ENCODE peak calls at places on chromosomes 1 and 21, in six cellular contexts. One of them, this sample, is unnamed.

GRCh38 chr1:108817016-108817415 is 39.9 kb downstream of the AKNAD1 start:
- DNase-seq in T-helper 2 cell: no peak
- DNase-seq in activated CD4-positive, CD25-positive, alpha-beta regulatory T cell treated with anti-CD3 and anti-CD28 coated beads, Interleukin-2, amount 50 U/mL, for 72 hours: no peak
- DNase-seq in stimulated activated CD4-positive, alpha-beta T cell treated with anti-CD3 and anti-CD28 coated beads, Interleukin-15, amount 100 ng/mL, for 1 hour: no peak
- DNase-seq in activated naive CD4-positive, alpha-beta T cell: no peak
- DNase-seq in hepatocyte: no peak
- DNase-seq in this sample: no peak

GRCh38 chr1:155983191-155984023 is 5.1 kb upstream of the ARHGEF2 start:
- DNase-seq in stimulated activated CD4-positive, alpha-beta T cell treated with anti-CD3 and anti-CD28 coated beads, Interleukin-15, amount 100 ng/mL, for 1 hour: no peak
- DNase-seq in T-helper 2 cell: no peak
- DNase-seq in activated naive CD4-positive, alpha-beta T cell: no peak
- DNase-seq in hepatocyte: peak
- DNase-seq in activated CD4-positive, CD25-positive, alpha-beta regulatory T cell treated with anti-CD3 and anti-CD28 coated beads, Interleukin-2, amount 50 U/mL, for 72 hours: no peak
- DNase-seq in this sample: peak

GRCh38 chr1:207619833-207620572 is 24.9 kb upstream of the CR1L start:
- DNase-seq in hepatocyte: peak
- DNase-seq in activated CD4-positive, CD25-positive, alpha-beta regulatory T cell treated with anti-CD3 and anti-CD28 coated beads, Interleukin-2, amount 50 U/mL, for 72 hours: no peak
- DNase-seq in activated naive CD4-positive, alpha-beta T cell: no peak
- DNase-seq in stimulated activated CD4-positive, alpha-beta T cell treated with anti-CD3 and anti-CD28 coated beads, Interleukin-15, amount 100 ng/mL, for 1 hour: no peak
- DNase-seq in T-helper 2 cell: no peak
- DNase-seq in this sample: no peak

GRCh38 chr1:181767001-181767708 is 283.8 kb downstream of the CACNA1E start:
- DNase-seq in T-helper 2 cell: no peak
- DNase-seq in hepatocyte: no peak
- DNase-seq in activated CD4-positive, CD25-positive, alpha-beta regulatory T cell treated with anti-CD3 and anti-CD28 coated beads, Interleukin-2, amount 50 U/mL, for 72 hours: no peak
- DNase-seq in activated naive CD4-positive, alpha-beta T cell: no peak
- DNase-seq in stimulated activated CD4-positive, alpha-beta T cell treated with anti-CD3 and anti-CD28 coated beads, Interleukin-15, amount 100 ng/mL, for 1 hour: no peak
- DNase-seq in this sample: no peak

GRCh38 chr21:45820171-45821091 is 161.1 kb upstream of the COL6A1 start:
- DNase-seq in stimulated activated CD4-positive, alpha-beta T cell treated with anti-CD3 and anti-CD28 coated beads, Interleukin-15, amount 100 ng/mL, for 1 hour: peak
- DNase-seq in activated naive CD4-positive, alpha-beta T cell: peak
- DNase-seq in hepatocyte: peak
- DNase-seq in T-helper 2 cell: peak
- DNase-seq in activated CD4-positive, CD25-positive, alpha-beta regulatory T cell treated with anti-CD3 and anti-CD28 coated beads, Interleukin-2, amount 50 U/mL, for 72 hours: peak
- DNase-seq in this sample: peak

GRCh38 chr1:215360786-215361185 is 206.3 kb upstream of the KCTD3 start:
- DNase-seq in activated CD4-positive, CD25-positive, alpha-beta regulatory T cell treated with anti-CD3 and anti-CD28 coated beads, Interleukin-2, amount 50 U/mL, for 72 hours: no peak
- DNase-seq in hepatocyte: no peak
- DNase-seq in stimulated activated CD4-positive, alpha-beta T cell treated with anti-CD3 and anti-CD28 coated beads, Interleukin-15, amount 100 ng/mL, for 1 hour: no peak
- DNase-seq in activated naive CD4-positive, alpha-beta T cell: no peak
- DNase-seq in T-helper 2 cell: no peak
- DNase-seq in this sample: no peak

GRCh38 chr1:184112176-184112948 is 60.8 kb downstream of the TSEN15 start:
- DNase-seq in stimulated activated CD4-positive, alpha-beta T cell treated with anti-CD3 and anti-CD28 coated beads, Interleukin-15, amount 100 ng/mL, for 1 hour: no peak
- DNase-seq in hepatocyte: no peak
- DNase-seq in activated naive CD4-positive, alpha-beta T cell: no peak
- DNase-seq in activated CD4-positive, CD25-positive, alpha-beta regulatory T cell treated with anti-CD3 and anti-CD28 coated beads, Interleukin-2, amount 50 U/mL, for 72 hours: no peak
- DNase-seq in T-helper 2 cell: no peak
- DNase-seq in this sample: no peak

GRCh38 chr1:178490967-178491366 is 5.8 kb downstream of the CLEC20A start:
- DNase-seq in T-helper 2 cell: no peak
- DNase-seq in stimulated activated CD4-positive, alpha-beta T cell treated with anti-CD3 and anti-CD28 coated beads, Interleukin-15, amount 100 ng/mL, for 1 hour: no peak
- DNase-seq in hepatocyte: no peak
- DNase-seq in activated CD4-positive, CD25-positive, alpha-beta regulatory T cell treated with anti-CD3 and anti-CD28 coated beads, Interleukin-2, amount 50 U/mL, for 72 hours: no peak
- DNase-seq in activated naive CD4-positive, alpha-beta T cell: no peak
- DNase-seq in this sample: no peak

GRCh38 chr1:21855257-21856096 is 43.4 kb downstream of the LDLRAD2 start:
- DNase-seq in T-helper 2 cell: no peak
- DNase-seq in stimulated activated CD4-positive, alpha-beta T cell treated with anti-CD3 and anti-CD28 coated beads, Interleukin-15, amount 100 ng/mL, for 1 hour: no peak
- DNase-seq in activated naive CD4-positive, alpha-beta T cell: no peak
- DNase-seq in hepatocyte: no peak
- DNase-seq in activated CD4-positive, CD25-positive, alpha-beta regulatory T cell treated with anti-CD3 and anti-CD28 coated beads, Interleukin-2, amount 50 U/mL, for 72 hours: no peak
- DNase-seq in this sample: no peak

GRCh38 chr1:199399996-199400714 is 627.4 kb upstream of the NR5A2 start:
- DNase-seq in stimulated activated CD4-positive, alpha-beta T cell treated with anti-CD3 and anti-CD28 coated beads, Interleukin-15, amount 100 ng/mL, for 1 hour: no peak
- DNase-seq in activated naive CD4-positive, alpha-beta T cell: no peak
- DNase-seq in hepatocyte: no peak
- DNase-seq in activated CD4-positive, CD25-positive, alpha-beta regulatory T cell treated with anti-CD3 and anti-CD28 coated beads, Interleukin-2, amount 50 U/mL, for 72 hours: no peak
- DNase-seq in T-helper 2 cell: no peak
- DNase-seq in this sample: no peak

GRCh38 chr1:218783916-218784315 is 389.8 kb upstream of the LYPLAL1 start:
- DNase-seq in activated CD4-positive, CD25-positive, alpha-beta regulatory T cell treated with anti-CD3 and anti-CD28 coated beads, Interleukin-2, amount 50 U/mL, for 72 hours: no peak
- DNase-seq in stimulated activated CD4-positive, alpha-beta T cell treated with anti-CD3 and anti-CD28 coated beads, Interleukin-15, amount 100 ng/mL, for 1 hour: no peak
- DNase-seq in T-helper 2 cell: no peak
- DNase-seq in activated naive CD4-positive, alpha-beta T cell: no peak
- DNase-seq in hepatocyte: no peak
- DNase-seq in this sample: no peak

GRCh38 chr1:156623946-156624813 is 5.0 kb downstream of the HAPLN2 start:
- DNase-seq in hepatocyte: peak
- DNase-seq in stimulated activated CD4-positive, alpha-beta T cell treated with anti-CD3 and anti-CD28 coated beads, Interleukin-15, amount 100 ng/mL, for 1 hour: no peak
- DNase-seq in T-helper 2 cell: no peak
- DNase-seq in activated CD4-positive, CD25-positive, alpha-beta regulatory T cell treated with anti-CD3 and anti-CD28 coated beads, Interleukin-2, amount 50 U/mL, for 72 hours: peak
- DNase-seq in activated naive CD4-positive, alpha-beta T cell: no peak
- DNase-seq in this sample: peak

GRCh38 chr1:168316142-168316541 is 35.5 kb downstream of the TBX19 start:
- DNase-seq in T-helper 2 cell: no peak
- DNase-seq in activated naive CD4-positive, alpha-beta T cell: no peak
- DNase-seq in hepatocyte: no peak
- DNase-seq in stimulated activated CD4-positive, alpha-beta T cell treated with anti-CD3 and anti-CD28 coated beads, Interleukin-15, amount 100 ng/mL, for 1 hour: no peak
- DNase-seq in activated CD4-positive, CD25-positive, alpha-beta regulatory T cell treated with anti-CD3 and anti-CD28 coated beads, Interleukin-2, amount 50 U/mL, for 72 hours: no peak
- DNase-seq in this sample: no peak

GRCh38 chr1:37944816-37945215 is 2.0 kb downstream of the INPP5B start:
- DNase-seq in activated CD4-positive, CD25-positive, alpha-beta regulatory T cell treated with anti-CD3 and anti-CD28 coated beads, Interleukin-2, amount 50 U/mL, for 72 hours: no peak
- DNase-seq in activated naive CD4-positive, alpha-beta T cell: no peak
- DNase-seq in stimulated activated CD4-positive, alpha-beta T cell treated with anti-CD3 and anti-CD28 coated beads, Interleukin-15, amount 100 ng/mL, for 1 hour: no peak
- DNase-seq in hepatocyte: no peak
- DNase-seq in T-helper 2 cell: no peak
- DNase-seq in this sample: no peak

GRCh38 chr1:230073371-230074035 is 6.5 kb downstream of the GALNT2 start:
- DNase-seq in T-helper 2 cell: no peak
- DNase-seq in stimulated activated CD4-positive, alpha-beta T cell treated with anti-CD3 and anti-CD28 coated beads, Interleukin-15, amount 100 ng/mL, for 1 hour: no peak
- DNase-seq in activated naive CD4-positive, alpha-beta T cell: no peak
- DNase-seq in activated CD4-positive, CD25-positive, alpha-beta regulatory T cell treated with anti-CD3 and anti-CD28 coated beads, Interleukin-2, amount 50 U/mL, for 72 hours: no peak
- DNase-seq in hepatocyte: no peak
- DNase-seq in this sample: peak

GRCh38 chr1:168606096-168606495 is 29.7 kb downstream of the XCL1 start:
- DNase-seq in T-helper 2 cell: no peak
- DNase-seq in stimulated activated CD4-positive, alpha-beta T cell treated with anti-CD3 and anti-CD28 coated beads, Interleukin-15, amount 100 ng/mL, for 1 hour: no peak
- DNase-seq in activated naive CD4-positive, alpha-beta T cell: no peak
- DNase-seq in hepatocyte: no peak
- DNase-seq in activated CD4-positive, CD25-positive, alpha-beta regulatory T cell treated with anti-CD3 and anti-CD28 coated beads, Interleukin-2, amount 50 U/mL, for 72 hours: no peak
- DNase-seq in this sample: no peak

GRCh38 chr1:77348561-77348960 is 66.7 kb downstream of the AK5 start:
- DNase-seq in stimulated activated CD4-positive, alpha-beta T cell treated with anti-CD3 and anti-CD28 coated beads, Interleukin-15, amount 100 ng/mL, for 1 hour: no peak
- DNase-seq in activated CD4-positive, CD25-positive, alpha-beta regulatory T cell treated with anti-CD3 and anti-CD28 coated beads, Interleukin-2, amount 50 U/mL, for 72 hours: no peak
- DNase-seq in activated naive CD4-positive, alpha-beta T cell: no peak
- DNase-seq in hepatocyte: no peak
- DNase-seq in T-helper 2 cell: no peak
- DNase-seq in this sample: no peak

GRCh38 chr1:12486401-12487005 is 131.5 kb downstream of the DHRS3 start:
- DNase-seq in activated CD4-positive, CD25-positive, alpha-beta regulatory T cell treated with anti-CD3 and anti-CD28 coated beads, Interleukin-2, amount 50 U/mL, for 72 hours: no peak
- DNase-seq in activated naive CD4-positive, alpha-beta T cell: no peak
- DNase-seq in T-helper 2 cell: no peak
- DNase-seq in hepatocyte: no peak
- DNase-seq in stimulated activated CD4-positive, alpha-beta T cell treated with anti-CD3 and anti-CD28 coated beads, Interleukin-15, amount 100 ng/mL, for 1 hour: no peak
- DNase-seq in this sample: no peak

GRCh38 chr1:207302618-207303408 is 18.7 kb upstream of the CD55 start:
- DNase-seq in activated naive CD4-positive, alpha-beta T cell: no peak
- DNase-seq in stimulated activated CD4-positive, alpha-beta T cell treated with anti-CD3 and anti-CD28 coated beads, Interleukin-15, amount 100 ng/mL, for 1 hour: no peak
- DNase-seq in hepatocyte: no peak
- DNase-seq in T-helper 2 cell: no peak
- DNase-seq in activated CD4-positive, CD25-positive, alpha-beta regulatory T cell treated with anti-CD3 and anti-CD28 coated beads, Interleukin-2, amount 50 U/mL, for 72 hours: no peak
- DNase-seq in this sample: no peak

GRCh38 chr1:56063461-56063860 is 515.9 kb downstream of the PLPP3 start:
- DNase-seq in hepatocyte: no peak
- DNase-seq in activated CD4-positive, CD25-positive, alpha-beta regulatory T cell treated with anti-CD3 and anti-CD28 coated beads, Interleukin-2, amount 50 U/mL, for 72 hours: no peak
- DNase-seq in stimulated activated CD4-positive, alpha-beta T cell treated with anti-CD3 and anti-CD28 coated beads, Interleukin-15, amount 100 ng/mL, for 1 hour: no peak
- DNase-seq in activated naive CD4-positive, alpha-beta T cell: no peak
- DNase-seq in T-helper 2 cell: no peak
- DNase-seq in this sample: no peak

GRCh38 chr1:20540281-20540680 is 12.1 kb upstream of the FAM43B start:
- DNase-seq in hepatocyte: no peak
- DNase-seq in activated CD4-positive, CD25-positive, alpha-beta regulatory T cell treated with anti-CD3 and anti-CD28 coated beads, Interleukin-2, amount 50 U/mL, for 72 hours: no peak
- DNase-seq in T-helper 2 cell: no peak
- DNase-seq in activated naive CD4-positive, alpha-beta T cell: no peak
- DNase-seq in stimulated activated CD4-positive, alpha-beta T cell treated with anti-CD3 and anti-CD28 coated beads, Interleukin-15, amount 100 ng/mL, for 1 hour: no peak
- DNase-seq in this sample: no peak

GRCh38 chr21:27060190-27060589 is 93.3 kb upstream of the ADAMTS5 start:
- DNase-seq in stimulated activated CD4-positive, alpha-beta T cell treated with anti-CD3 and anti-CD28 coated beads, Interleukin-15, amount 100 ng/mL, for 1 hour: no peak
- DNase-seq in activated CD4-positive, CD25-positive, alpha-beta regulatory T cell treated with anti-CD3 and anti-CD28 coated beads, Interleukin-2, amount 50 U/mL, for 72 hours: no peak
- DNase-seq in T-helper 2 cell: no peak
- DNase-seq in hepatocyte: no peak
- DNase-seq in activated naive CD4-positive, alpha-beta T cell: no peak
- DNase-seq in this sample: no peak

GRCh38 chr1:85397490-85398044 is 67.4 kb downstream of the DDAH1 start:
- DNase-seq in T-helper 2 cell: no peak
- DNase-seq in activated CD4-positive, CD25-positive, alpha-beta regulatory T cell treated with anti-CD3 and anti-CD28 coated beads, Interleukin-2, amount 50 U/mL, for 72 hours: no peak
- DNase-seq in stimulated activated CD4-positive, alpha-beta T cell treated with anti-CD3 and anti-CD28 coated beads, Interleukin-15, amount 100 ng/mL, for 1 hour: no peak
- DNase-seq in hepatocyte: no peak
- DNase-seq in activated naive CD4-positive, alpha-beta T cell: no peak
- DNase-seq in this sample: no peak

GRCh38 chr1:109201123-109201703 is 12.5 kb upstream of the SARS1 start:
- DNase-seq in activated CD4-positive, CD25-positive, alpha-beta regulatory T cell treated with anti-CD3 and anti-CD28 coated beads, Interleukin-2, amount 50 U/mL, for 72 hours: no peak
- DNase-seq in T-helper 2 cell: no peak
- DNase-seq in hepatocyte: peak
- DNase-seq in stimulated activated CD4-positive, alpha-beta T cell treated with anti-CD3 and anti-CD28 coated beads, Interleukin-15, amount 100 ng/mL, for 1 hour: no peak
- DNase-seq in activated naive CD4-positive, alpha-beta T cell: peak
- DNase-seq in this sample: peak

GRCh38 chr1:111605553-111605952 is 14.0 kb upstream of the RAP1A start:
- DNase-seq in activated naive CD4-positive, alpha-beta T cell: no peak
- DNase-seq in hepatocyte: no peak
- DNase-seq in stimulated activated CD4-positive, alpha-beta T cell treated with anti-CD3 and anti-CD28 coated beads, Interleukin-15, amount 100 ng/mL, for 1 hour: no peak
- DNase-seq in T-helper 2 cell: no peak
- DNase-seq in activated CD4-positive, CD25-positive, alpha-beta regulatory T cell treated with anti-CD3 and anti-CD28 coated beads, Interleukin-2, amount 50 U/mL, for 72 hours: no peak
- DNase-seq in this sample: peak

GRCh38 chr1:154466879-154467767 is 34.9 kb upstream of the TDRD10 start:
- DNase-seq in activated CD4-positive, CD25-positive, alpha-beta regulatory T cell treated with anti-CD3 and anti-CD28 coated beads, Interleukin-2, amount 50 U/mL, for 72 hours: no peak
- DNase-seq in hepatocyte: no peak
- DNase-seq in T-helper 2 cell: no peak
- DNase-seq in stimulated activated CD4-positive, alpha-beta T cell treated with anti-CD3 and anti-CD28 coated beads, Interleukin-15, amount 100 ng/mL, for 1 hour: no peak
- DNase-seq in activated naive CD4-positive, alpha-beta T cell: no peak
- DNase-seq in this sample: no peak

GRCh38 chr21:40902299-40902698 is 55.3 kb upstream of the DSCAM start:
- DNase-seq in activated naive CD4-positive, alpha-beta T cell: no peak
- DNase-seq in stimulated activated CD4-positive, alpha-beta T cell treated with anti-CD3 and anti-CD28 coated beads, Interleukin-15, amount 100 ng/mL, for 1 hour: no peak
- DNase-seq in activated CD4-positive, CD25-positive, alpha-beta regulatory T cell treated with anti-CD3 and anti-CD28 coated beads, Interleukin-2, amount 50 U/mL, for 72 hours: no peak
- DNase-seq in hepatocyte: no peak
- DNase-seq in T-helper 2 cell: no peak
- DNase-seq in this sample: no peak

GRCh38 chr1:226268421-226269124 is 40.4 kb downstream of the LIN9 start:
- DNase-seq in T-helper 2 cell: no peak
- DNase-seq in activated naive CD4-positive, alpha-beta T cell: no peak
- DNase-seq in stimulated activated CD4-positive, alpha-beta T cell treated with anti-CD3 and anti-CD28 coated beads, Interleukin-15, amount 100 ng/mL, for 1 hour: no peak
- DNase-seq in hepatocyte: no peak
- DNase-seq in activated CD4-positive, CD25-positive, alpha-beta regulatory T cell treated with anti-CD3 and anti-CD28 coated beads, Interleukin-2, amount 50 U/mL, for 72 hours: no peak
- DNase-seq in this sample: no peak